ENCODE peak calls at places on chromosomes 1 and 21, in five cellular contexts. A is ELF-1, U is AG04450, R is RWPE1, O is lower lobe of right lung. Y is an unnamed sample.

GRCh38 chr1:190597361-190597760 is 119.7 kb upstream of the BRINP3 start:
- DNase-seq in R (no peak), O (no peak), U (no peak), A (no peak), Y (no peak)

GRCh38 chr1:30087465-30087864 is 635.9 kb downstream of the MATN1 start:
- DNase-seq in R (no peak), A (peak), O (no peak), U (no peak), Y (no peak)

GRCh38 chr21:28633803-28634572 is 358.7 kb downstream of the LTN1 start:
- DNase-seq in O (no peak), U (no peak), R (peak), A (no peak), Y (no peak)

GRCh38 chr1:20371883-20372282 is 81.2 kb downstream of the VWA5B1 start:
- DNase-seq in R (no peak), A (no peak), U (no peak), O (no peak), Y (no peak)

GRCh38 chr1:24021403-24022266 is 41.5 kb upstream of the SRSF10 start:
- DNase-seq in R (no peak), U (no peak), O (no peak), A (no peak), Y (peak)

GRCh38 chr1:224182866-224183590 is at the start of gene DEGS1:
- DNase-seq in U (no peak), A (peak), O (peak), R (peak), Y (peak)

GRCh38 chr1:16013908-16014258 is 4.0 kb downstream of the HSPB7 start:
- DNase-seq in R (no peak), U (no peak), A (no peak), O (no peak), Y (no peak)

GRCh38 chr1:169160845-169161511 is 54.5 kb downstream of the ATP1B1 start:
- DNase-seq in U (no peak), O (no peak), R (peak), A (no peak), Y (no peak)

GRCh38 chr1:88608139-88608943 is 75.7 kb upstream of the PKN2 start:
- DNase-seq in A (no peak), R (peak), U (peak), O (no peak), Y (no peak)

GRCh38 chr1:92907949-92908684 is 53.1 kb downstream of the DIPK1A start:
- DNase-seq in U (no peak), R (peak), O (no peak), A (no peak), Y (no peak)

GRCh38 chr1:246602194-246602593 is 35.9 kb downstream of the CNST start:
- DNase-seq in O (no peak), U (no peak), R (no peak), A (no peak), Y (no peak)

GRCh38 chr1:155083865-155084721 is 5.5 kb downstream of the EFNA3 start:
- DNase-seq in A (peak), U (no peak), O (no peak), R (no peak), Y (peak)

GRCh38 chr21:34965200-34966174 is 83.6 kb downstream of the RUNX1 start:
- DNase-seq in O (no peak), R (no peak), U (peak), A (no peak), Y (no peak)

GRCh38 chr1:45522324-45523104 is 830 bp upstream of the PRDX1 start:
- DNase-seq in R (no peak), O (no peak), A (peak), U (no peak), Y (no peak)

GRCh38 chr1:179529482-179529881 is 46.3 kb downstream of the NPHS2 start:
- DNase-seq in O (no peak), U (no peak), R (no peak), A (peak), Y (no peak)

GRCh38 chr1:20271498-20272400 is 18.9 kb upstream of the VWA5B1 start:
- DNase-seq in R (peak), A (no peak), O (no peak), U (no peak), Y (no peak)

GRCh38 chr1:164725401-164725800 is 166.4 kb downstream of the PBX1 start:
- DNase-seq in R (no peak), A (no peak), U (no peak), O (no peak), Y (no peak)

GRCh38 chr1:172894345-172895049 is 156.2 kb downstream of the TNFSF18 start:
- DNase-seq in U (no peak), A (no peak), O (no peak), R (no peak), Y (no peak)

GRCh38 chr1:182279724-182280506 is 111.7 kb downstream of the GLUL start:
- DNase-seq in A (peak), R (no peak), O (no peak), U (no peak), Y (no peak)

GRCh38 chr1:8343464-8344001 is 25.6 kb downstream of the SLC45A1 start:
- DNase-seq in R (peak), U (peak), A (no peak), O (peak), Y (peak)

GRCh38 chr1:156493154-156493631 is 7.4 kb downstream of the MEF2D start:
- DNase-seq in R (no peak), O (no peak), U (no peak), A (no peak), Y (no peak)

GRCh38 chr21:27532081-27532480 is 565.2 kb upstream of the ADAMTS5 start:
- DNase-seq in U (no peak), A (no peak), R (no peak), O (no peak), Y (peak)

GRCh38 chr1:242405947-242406346 is 118.5 kb downstream of the PLD5 start:
- DNase-seq in A (no peak), R (no peak), U (no peak), O (no peak), Y (no peak)

GRCh38 chr21:16116067-16116466 is 386.3 kb downstream of the USP25 start:
- DNase-seq in U (no peak), A (no peak), O (no peak), R (no peak), Y (no peak)

GRCh38 chr1:207519505-207520399 is 23.8 kb downstream of the CR1 start:
- DNase-seq in R (no peak), U (no peak), O (no peak), A (no peak), Y (no peak)